ENCODE peak calls at places on chromosomes 3 and 15, in ten cellular contexts. A is HL-60, X is dorsolateral prefrontal cortex, D is cardiac muscle cell, Z is NB4, J is GM23338, Q is GM23248, O is PC-3, L is OCI-LY7, S is heart right ventricle. U is an unnamed sample.

GRCh38 chr15:59532770-59533379 is 78.7 kb upstream of the GCNT3 start:
- DNase-seq in Z (peak), L (peak), D (peak), Q (peak), S (peak), X (no peak), O (peak), J (peak), A (no peak), U (no peak)

GRCh38 chr3:85709483-85709882 is 750.7 kb downstream of the CADM2 start:
- DNase-seq in D (no peak), A (no peak), Q (no peak), S (no peak), J (no peak), Z (no peak), L (no peak), O (no peak), X (no peak), U (no peak)

GRCh38 chr15:95793226-95793625 is 537.3 kb upstream of the NR2F2 start:
- DNase-seq in A (no peak), Z (no peak), J (no peak), X (no peak), S (no peak), Q (peak), D (no peak), L (no peak), O (no peak), U (no peak)

GRCh38 chr15:59406446-59406845 is 31.5 kb upstream of the FAM81A start:
- DNase-seq in Q (no peak), L (peak), S (no peak), Z (peak), A (peak), J (no peak), O (no peak), D (no peak), X (no peak), U (no peak)

GRCh38 chr3:100709840-100710235 is 544 bp downstream of the TFG start:
- DNase-seq in X (no peak), J (peak), O (peak), S (peak), A (no peak), Q (peak), L (peak), Z (peak), D (peak), U (peak)

GRCh38 chr15:33278816-33279612 is 31.8 kb upstream of the RYR3 start:
- DNase-seq in Q (peak), X (no peak), D (no peak), L (no peak), O (peak), S (no peak), A (no peak), Z (peak), J (peak), U (peak)

GRCh38 chr3:127027061-127027735 is 44.3 kb downstream of the PLXNA1 start:
- DNase-seq in Z (no peak), S (no peak), L (no peak), J (no peak), X (no peak), Q (no peak), A (no peak), D (no peak), O (no peak), U (peak)

GRCh38 chr3:189631373-189631408 is at the start of gene TP63:
- DNase-seq in L (no peak), S (no peak), J (no peak), O (no peak), D (no peak), Q (no peak), Z (no peak), X (no peak), A (no peak), U (no peak)

GRCh38 chr3:49255112-49255511 is 21.9 kb downstream of the C3orf62 start:
- DNase-seq in L (no peak), Q (no peak), X (no peak), S (no peak), A (peak), J (peak), Z (peak), O (peak), D (no peak), U (no peak)

GRCh38 chr3:53303549-53303948 is 43.8 kb downstream of the DCP1A start:
- DNase-seq in Q (no peak), X (no peak), O (no peak), S (peak), A (no peak), L (no peak), D (no peak), Z (no peak), J (no peak), U (no peak)

GRCh38 chr3:155317211-155317610 is 23.7 kb upstream of the STRIT1 start:
- DNase-seq in A (no peak), L (no peak), O (no peak), Q (peak), J (no peak), Z (no peak), S (no peak), X (no peak), D (no peak), U (no peak)

GRCh38 chr3:96813820-96814580 is 394 bp upstream of the EPHA6 start:
- DNase-seq in Q (peak), L (no peak), O (peak), X (no peak), D (peak), J (peak), S (peak), A (no peak), Z (no peak), U (peak)

GRCh38 chr15:98715401-98715800 is 67.1 kb downstream of the IGF1R start:
- DNase-seq in X (no peak), O (no peak), A (no peak), Q (peak), L (no peak), Z (no peak), D (no peak), S (no peak), J (no peak), U (no peak)

GRCh38 chr3:109773006-109773405 is 435.7 kb upstream of the DPPA4 start:
- DNase-seq in Z (no peak), S (no peak), D (no peak), A (no peak), L (no peak), J (no peak), X (no peak), Q (no peak), O (no peak), U (no peak)

GRCh38 chr3:184426691-184427141 is 46.9 kb downstream of the CHRD start:
- DNase-seq in L (no peak), J (no peak), A (no peak), O (peak), D (no peak), S (no peak), Q (no peak), Z (no peak), X (no peak), U (no peak)
- H3K4me3 ChIP-seq in L (no peak), J (no peak), A (no peak), O (no peak), D (no peak), S (no peak), Q (no peak), Z (no peak), X (no peak), U (no peak)

GRCh38 chr3:84600703-84601225 is 358.0 kb upstream of the CADM2 start:
- DNase-seq in J (peak), S (no peak), A (no peak), L (no peak), D (no peak), X (no peak), O (peak), Q (no peak), Z (no peak), U (no peak)
- H3K4me3 ChIP-seq in J (no peak), S (no peak), A (no peak), L (no peak), D (no peak), X (no peak), O (no peak), Q (no peak), Z (no peak), U (no peak)

GRCh38 chr3:193970773-193971206 is 165.2 kb upstream of the HES1 start:
- DNase-seq in Z (no peak), X (no peak), O (peak), S (no peak), L (no peak), A (no peak), D (no peak), J (no peak), Q (no peak), U (no peak)
- H3K4me3 ChIP-seq in Z (no peak), X (no peak), O (peak), S (no peak), L (no peak), A (no peak), D (no peak), J (no peak), Q (no peak), U (no peak)

GRCh38 chr3:104474011-104474410 is 892.7 kb upstream of the ALCAM start:
- DNase-seq in J (no peak), Z (no peak), A (no peak), X (no peak), Q (no peak), L (no peak), S (no peak), D (no peak), O (no peak), U (no peak)
- H3K4me3 ChIP-seq in J (no peak), Z (no peak), A (no peak), X (no peak), Q (no peak), L (no peak), S (no peak), D (no peak), O (no peak), U (no peak)

GRCh38 chr3:186109897-186110803 is 1.3 kb upstream of the ETV5 start:
- DNase-seq in J (peak), O (no peak), L (no peak), X (no peak), A (no peak), Q (peak), S (no peak), Z (no peak), D (no peak), U (no peak)
- H3K4me3 ChIP-seq in J (peak), O (peak), L (peak), X (peak), A (peak), Q (peak), S (peak), Z (peak), D (peak), U (peak)

GRCh38 chr3:115658032-115658336 is 34.7 kb downstream of the GAP43 start:
- DNase-seq in Z (no peak), X (no peak), S (no peak), L (no peak), J (no peak), O (no peak), Q (no peak), D (no peak), A (no peak), U (no peak)

GRCh38 chr3:115660646-115661442 is 37.5 kb downstream of the GAP43 start:
- DNase-seq in Z (peak), S (peak), L (peak), J (no peak), D (no peak), O (no peak), Q (no peak), X (no peak), A (no peak), U (no peak)

GRCh38 chr3:115659861-115660260 is 36.6 kb downstream of the GAP43 start:
- DNase-seq in X (no peak), D (no peak), Q (peak), A (no peak), J (no peak), Z (no peak), S (no peak), O (no peak), L (no peak), U (no peak)

GRCh38 chr3:115658337-115659181 is 35.2 kb downstream of the GAP43 start:
- DNase-seq in Q (peak), D (peak), S (peak), L (peak), O (peak), Z (peak), X (peak), A (peak), J (peak), U (peak)

GRCh38 chr3:115659253-115659652 is 35.9 kb downstream of the GAP43 start:
- DNase-seq in J (no peak), O (no peak), L (peak), A (no peak), Q (peak), X (no peak), S (no peak), D (no peak), Z (no peak), U (no peak)
- H3K4me3 ChIP-seq in J (peak), O (peak), L (peak), A (peak), Q (peak), X (peak), S (peak), D (peak), Z (peak), U (peak)

DNA sequence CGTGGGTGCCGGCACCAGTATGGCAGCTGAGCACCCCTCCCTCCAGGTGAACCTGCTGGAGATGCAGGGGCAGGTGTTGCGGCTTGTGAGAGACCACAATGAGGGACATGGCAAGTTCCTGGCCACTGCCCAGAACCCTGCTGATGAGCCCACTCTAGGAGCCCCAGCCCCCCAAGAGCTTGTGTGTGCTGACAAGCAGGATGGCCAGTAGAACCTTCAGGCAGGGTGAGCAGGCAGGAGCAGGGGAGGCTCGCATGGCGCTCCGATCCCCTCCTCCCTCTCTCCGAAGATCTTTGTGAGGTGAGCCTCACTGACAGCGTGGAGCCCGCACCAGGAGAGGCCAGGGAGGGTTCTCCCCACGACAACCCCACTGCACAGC is 29.8 kb downstream of the NGRN start:
- DNase-seq in S (no peak), D (no peak), J (no peak), A (no peak), X (no peak), L (no peak), Z (no peak), O (no peak), Q (no peak), U (no peak)
- H3K4me3 ChIP-seq in S (no peak), D (no peak), J (no peak), A (no peak), X (peak), L (no peak), Z (no peak), O (no peak), Q (no peak), U (no peak)

DNA sequence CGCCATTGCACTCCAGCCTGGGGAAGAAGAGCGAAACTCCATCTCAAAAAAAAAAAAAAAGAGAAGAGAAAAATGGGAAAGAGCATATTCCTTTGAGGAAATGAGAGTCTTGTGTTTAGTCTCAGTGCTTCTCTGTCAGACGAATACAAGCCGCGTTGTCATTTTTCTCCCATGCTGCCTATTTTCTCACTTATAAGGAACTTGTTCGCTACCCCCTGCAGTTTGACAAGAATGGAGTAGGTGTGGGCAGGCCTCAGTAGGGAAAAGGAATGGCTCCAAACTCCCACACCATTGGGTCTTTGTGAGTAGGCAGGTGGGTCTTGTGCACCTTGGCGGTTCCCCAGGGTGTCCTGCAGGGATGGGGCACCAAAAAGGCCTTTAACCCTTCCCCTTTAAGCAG is 6.5 kb downstream of the GPR160 start:
- DNase-seq in D (no peak), A (no peak), S (no peak), L (no peak), Q (no peak), X (no peak), J (no peak), Z (no peak), O (no peak), U (no peak)
- H3K4me3 ChIP-seq in D (no peak), A (peak), S (no peak), L (peak), Q (no peak), X (no peak), J (no peak), Z (no peak), O (no peak), U (no peak)

DNA sequence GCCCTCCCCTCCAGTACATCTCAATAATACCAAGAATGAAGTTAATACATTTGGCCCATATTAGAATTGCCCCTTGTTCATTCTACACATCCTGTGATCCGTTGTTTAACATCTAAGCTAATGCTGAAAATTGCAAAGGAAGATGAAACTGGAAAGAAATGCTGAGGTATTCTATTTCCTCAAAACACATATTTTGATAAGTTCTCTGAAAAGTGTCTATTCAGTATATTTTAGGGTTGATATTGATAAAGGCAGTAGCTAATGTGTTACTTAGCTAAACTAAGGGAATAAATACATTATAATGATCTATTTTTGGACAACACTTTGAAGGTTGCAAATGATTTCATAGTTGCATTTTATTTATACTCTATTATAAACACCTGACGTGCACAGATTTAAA is 702.6 kb upstream of the ROBO1 start:
- DNase-seq in J (no peak), O (no peak), Z (no peak), S (no peak), X (no peak), Q (no peak), D (no peak), A (no peak), L (no peak), U (no peak)
- H3K4me3 ChIP-seq in J (no peak), O (no peak), Z (no peak), S (no peak), X (no peak), Q (no peak), D (no peak), A (no peak), L (no peak), U (no peak)